ENCODE peak calls at places on chromosomes 6 and 20, in six cellular contexts. B is CD4-positive, alpha-beta T cell; K is ovary; X is AG04450; J is lower lobe of right lung; H is GM10248. U is an unnamed sample.

GRCh38 chr20:3353646-3354045 is 53.8 kb downstream of the DNAAF9 start:
- DNase-seq in X (no peak), B (no peak), J (no peak), K (no peak), H (no peak), U (no peak)

GRCh38 chr20:2800590-2801458 is at the start of gene CPXM1:
- DNase-seq in K (no peak), H (peak), B (no peak), X (no peak), J (no peak), U (no peak)

GRCh38 chr6:3542032-3542640 is 85.3 kb upstream of the SLC22A23 start:
- DNase-seq in X (no peak), B (no peak), J (no peak), K (no peak), H (no peak), U (no peak)

GRCh38 chr6:30263734-30264133 is 50.5 kb upstream of the TRIM26 start:
- DNase-seq in K (no peak), X (no peak), H (no peak), B (no peak), J (no peak), U (no peak)

GRCh38 chr6:41548098-41548840 is 2.1 kb downstream of the FOXP4 start:
- DNase-seq in K (no peak), B (no peak), H (peak), X (no peak), J (peak), U (peak)

GRCh38 chr6:138004423-138005287 is 102.6 kb downstream of the PERP start:
- DNase-seq in H (peak), X (no peak), J (no peak), B (no peak), K (no peak), U (no peak)

GRCh38 chr20:62938105-62938888 is at the start of gene GID8:
- DNase-seq in X (no peak), J (peak), B (no peak), H (peak), K (no peak), U (peak)

GRCh38 chr20:47999166-47999565 is 213.9 kb upstream of the SULF2 start:
- DNase-seq in K (no peak), B (no peak), H (no peak), J (no peak), X (no peak), U (no peak)

GRCh38 chr20:59680852-59681251 is 76.5 kb downstream of the PHACTR3 start:
- DNase-seq in H (no peak), X (no peak), J (no peak), B (no peak), K (no peak), U (no peak)

GRCh38 chr20:9220874-9221547 is 152.1 kb downstream of the PLCB4 start:
- DNase-seq in H (no peak), B (no peak), K (no peak), X (peak), J (no peak), U (no peak)

GRCh38 chr20:38583306-38583705 is 2.3 kb downstream of the ADIG start:
- DNase-seq in J (no peak), B (no peak), K (no peak), X (no peak), H (no peak), U (no peak)

GRCh38 chr20:58138395-58138794 is 90.1 kb downstream of the ANKRD60 start:
- DNase-seq in K (no peak), X (no peak), B (no peak), J (no peak), H (no peak), U (no peak)

GRCh38 chr6:160520043-160520904 is 143.8 kb downstream of the LPA start:
- DNase-seq in H (peak), B (peak), X (peak), K (peak), J (peak), U (peak)

GRCh38 chr6:104955927-104956662 is 812 bp upstream of the LIN28B start:
- DNase-seq in K (no peak), J (no peak), B (no peak), X (no peak), H (no peak), U (no peak)

GRCh38 chr6:73923899-73924485 is 228.0 kb downstream of the CD109 start:
- DNase-seq in K (no peak), H (no peak), B (no peak), J (no peak), X (no peak), U (no peak)

GRCh38 chr6:92495246-92495645 is 924.1 kb downstream of the EPHA7 start:
- DNase-seq in B (no peak), X (no peak), H (no peak), K (no peak), J (no peak), U (no peak)

GRCh38 chr20:35332540-35333200 is 40.4 kb upstream of the FAM83C start:
- DNase-seq in H (no peak), J (no peak), K (no peak), B (no peak), X (no peak), U (no peak)

DNA sequence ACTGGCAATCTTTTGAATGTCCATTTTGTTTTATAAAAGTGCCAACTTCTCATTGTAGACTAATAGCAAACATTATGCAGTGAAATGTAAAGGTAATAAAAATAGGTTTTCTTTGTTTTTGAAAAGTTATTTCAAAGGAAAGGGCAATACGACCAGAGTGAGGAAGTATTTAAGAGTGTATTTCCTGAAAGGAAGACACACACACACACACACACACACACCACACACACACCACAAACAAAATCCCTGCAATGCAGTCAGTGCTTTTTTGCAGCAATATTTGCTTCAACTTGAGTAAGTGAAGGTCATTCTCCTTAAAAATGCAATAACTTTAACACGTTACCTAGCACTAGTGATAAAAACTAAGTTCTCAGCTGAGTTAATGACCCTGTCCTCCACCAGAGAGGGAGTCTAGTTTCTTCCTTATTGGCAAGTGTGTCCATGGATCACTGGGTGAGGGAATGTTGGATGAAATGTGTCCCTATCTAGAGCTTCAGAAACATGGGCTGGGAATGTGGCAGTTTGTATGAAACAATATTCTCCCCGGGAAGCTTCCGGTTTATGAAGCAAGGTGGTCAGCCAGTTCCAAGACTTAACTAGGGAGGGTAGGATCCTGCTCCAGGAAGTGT is 4.8 kb downstream of the PPP1R3G start:
- DNase-seq in X (no peak), H (no peak), J (no peak), B (no peak), K (no peak), U (no peak)
- TF ChIP-seq CTCF in X (no peak), H (no peak), J (no peak), B (no peak), K (no peak), U (no peak)

GRCh38 chr6:154738561-154738961 is 5.3 kb downstream of the SCAF8 start:
- DNase-seq in X (no peak), B (no peak), H (no peak), K (no peak), J (no peak), U (no peak)
- TF ChIP-seq CTCF in X (no peak), B (no peak), H (no peak), K (no peak), J (no peak), U (no peak)

GRCh38 chr6:108116781-108117426 is 42.4 kb upstream of the OSTM1 start:
- DNase-seq in X (no peak), B (no peak), J (no peak), K (no peak), H (no peak), U (peak)

GRCh38 chr6:108113557-108114519 is 39.3 kb upstream of the OSTM1 start:
- DNase-seq in B (no peak), J (peak), K (peak), H (no peak), X (peak), U (peak)

GRCh38 chr6:108116424-108116780 is 41.9 kb upstream of the OSTM1 start:
- DNase-seq in J (no peak), K (no peak), B (no peak), X (no peak), H (no peak), U (no peak)

GRCh38 chr6:108115598-108116058 is 41.1 kb upstream of the OSTM1 start:
- DNase-seq in K (peak), H (no peak), J (peak), X (no peak), B (no peak), U (no peak)

DNA sequence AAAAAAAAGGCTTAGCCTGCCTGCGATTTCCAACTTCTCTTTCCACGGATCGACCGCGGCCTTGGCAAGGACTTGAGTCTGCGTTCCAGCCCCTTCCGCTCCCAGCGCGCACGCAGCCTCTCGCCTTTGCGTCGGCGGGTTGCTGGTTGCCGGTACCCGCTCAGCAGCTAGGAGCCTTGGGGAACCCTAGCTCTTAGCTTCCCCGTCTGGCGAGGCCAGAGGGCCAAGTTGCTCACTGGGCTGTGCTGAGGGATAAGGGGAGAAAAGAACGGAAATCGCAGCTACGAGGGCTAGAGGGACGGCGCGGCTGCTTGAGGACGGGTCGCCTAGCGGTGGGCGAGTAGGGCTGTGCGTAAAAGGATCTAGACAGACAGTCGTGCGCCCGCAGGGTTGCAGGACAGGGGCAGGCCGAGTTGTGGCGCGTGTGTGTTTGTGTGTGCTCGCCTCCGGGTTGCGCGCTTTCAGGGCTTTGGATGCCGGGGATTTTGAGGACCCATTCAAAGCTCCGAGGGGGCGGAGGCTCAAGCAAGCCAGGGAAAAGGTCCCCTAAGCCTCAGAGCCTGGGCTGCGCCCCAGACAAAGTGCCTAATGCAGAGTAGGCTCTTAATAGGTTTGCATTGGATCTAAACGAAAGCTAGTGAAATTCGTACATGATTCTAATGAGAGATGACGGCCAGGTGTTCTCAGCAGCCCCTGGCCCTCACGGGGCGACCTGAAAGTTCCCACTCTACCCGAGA is 40.5 kb upstream of the OSTM1 start:
- DNase-seq in X (peak), J (peak), K (peak), H (no peak), B (no peak), U (peak)
- TF ChIP-seq CTCF in X (peak), J (no peak), K (no peak), H (no peak), B (no peak), U (no peak)

DNA sequence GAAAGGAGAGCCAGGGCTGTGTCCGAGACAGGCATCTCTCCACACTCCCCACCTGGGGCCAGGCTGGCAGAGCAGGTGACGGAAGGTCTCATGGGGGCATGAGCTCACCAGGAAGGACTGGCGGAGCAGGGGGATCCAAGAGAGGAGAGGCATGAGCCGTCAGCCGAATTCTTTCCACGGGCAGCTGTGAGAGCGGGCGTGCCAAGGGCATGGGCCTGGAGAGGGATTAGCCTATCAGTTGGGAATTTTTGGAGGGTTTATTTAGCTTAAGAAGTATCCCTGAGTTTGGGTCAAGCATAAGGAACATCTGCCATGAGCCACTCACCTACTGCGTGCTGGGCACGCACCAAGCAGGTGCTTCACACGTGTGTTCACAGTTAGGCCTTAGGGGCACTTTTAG is 60.2 kb upstream of the ZNFX1 start:
- DNase-seq in X (no peak), H (no peak), B (no peak), K (no peak), J (no peak), U (no peak)
- TF ChIP-seq CTCF in X (no peak), H (no peak), B (no peak), K (no peak), J (no peak), U (no peak)

GRCh38 chr6:149194815-149195558 is 122.5 kb upstream of the TAB2 start:
- DNase-seq in X (no peak), K (no peak), B (no peak), J (no peak), H (no peak), U (no peak)

GRCh38 chr6:149196091-149196490 is 121.4 kb upstream of the TAB2 start:
- DNase-seq in K (no peak), B (no peak), H (no peak), J (no peak), X (no peak), U (no peak)

GRCh38 chr6:149185799-149186357 is 131.6 kb upstream of the TAB2 start:
- DNase-seq in J (no peak), K (no peak), H (no peak), X (no peak), B (no peak), U (no peak)

GRCh38 chr6:149186873-149187272 is 130.6 kb upstream of the TAB2 start:
- DNase-seq in X (no peak), J (no peak), B (no peak), H (no peak), K (no peak), U (no peak)

DNA sequence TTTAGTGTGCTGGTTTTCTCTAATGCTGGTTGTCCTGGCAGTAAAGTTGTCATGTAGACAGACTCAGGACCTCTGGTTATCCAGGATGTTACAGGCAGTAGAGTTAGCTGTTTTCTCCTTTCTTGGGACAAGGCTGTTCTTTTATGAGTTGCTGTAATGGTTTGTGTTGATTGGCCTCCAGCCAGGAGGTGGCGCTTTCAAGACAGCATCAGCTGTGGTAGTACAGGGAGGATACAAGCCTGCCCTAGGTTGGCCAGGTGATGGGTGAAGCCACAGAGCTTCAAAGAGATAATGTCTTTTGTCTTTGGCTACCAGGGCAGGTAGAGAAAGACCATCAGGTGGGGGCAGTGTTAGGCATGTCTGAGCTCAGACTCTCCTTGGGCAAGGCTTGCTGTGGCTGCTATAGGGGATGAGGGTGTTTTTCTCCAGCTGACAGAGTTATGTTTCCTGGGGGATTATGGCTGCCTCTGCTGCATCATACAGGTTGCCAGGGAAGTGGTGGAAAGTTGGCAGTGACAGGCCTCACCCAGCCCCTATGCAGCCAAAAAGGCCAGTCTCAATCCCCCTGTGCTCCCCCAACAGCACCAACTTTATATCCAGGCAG is 127.2 kb upstream of the TAB2 start:
- DNase-seq in H (no peak), B (peak), X (no peak), J (peak), K (no peak), U (peak)
- TF ChIP-seq CTCF in H (no peak), B (peak), X (no peak), J (peak), K (no peak), U (no peak)

DNA sequence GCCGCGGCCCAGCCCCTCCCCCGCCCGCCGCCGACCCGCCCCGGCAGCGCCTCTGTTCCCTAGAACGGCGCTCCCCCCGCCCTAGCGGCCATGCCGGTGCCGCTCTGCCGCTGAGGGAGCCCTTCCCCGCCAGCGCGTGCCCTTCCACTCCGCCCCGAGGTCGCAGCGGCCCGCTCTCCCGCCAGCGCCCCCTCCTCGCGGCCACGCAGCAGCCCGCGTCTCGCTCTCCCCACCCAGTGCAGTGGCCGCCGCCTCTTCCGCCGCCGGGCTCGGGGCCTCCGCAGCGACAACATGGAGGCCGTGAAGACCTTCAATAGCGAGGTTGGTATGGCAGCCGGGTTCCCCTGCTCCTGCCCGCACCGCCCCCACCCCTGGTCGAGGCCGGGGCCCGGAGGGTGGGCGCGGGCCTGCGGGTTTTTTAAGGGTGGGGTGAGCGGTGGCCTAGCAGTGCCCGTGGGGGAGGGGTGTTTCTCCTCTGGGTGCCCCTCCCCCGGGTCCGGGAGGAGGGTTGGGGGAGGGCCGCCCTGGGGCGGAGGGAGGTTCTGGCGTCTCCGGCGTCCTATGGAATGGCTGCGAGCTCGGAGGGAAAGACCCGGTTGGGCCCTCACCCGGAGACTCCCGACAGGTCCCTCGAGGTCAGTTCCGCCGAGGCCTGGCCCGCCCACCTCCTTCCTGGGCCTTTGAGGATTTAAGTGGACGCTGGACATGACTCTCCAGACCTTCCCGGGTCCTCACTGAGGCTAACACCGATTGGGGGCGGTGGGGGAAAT is 579 bp downstream of the SCAF8 start:
- DNase-seq in K (peak), X (peak), J (peak), H (peak), B (peak), U (peak)
- TF ChIP-seq CTCF in K (peak), X (no peak), J (no peak), H (peak), B (peak), U (no peak)